ENCODE peak calls at places on chromosomes 2 and 18, in four cellular contexts. One of them, this sample, is unnamed. For H3K27me3, the result is how much of the 10 kb centered on the place peaks cover.

GRCh38 chr2:45874324-45874723 is 222.8 kb downstream of the PRKCE start:
- DNase-seq in left lung: no peak
- DNase-seq in cardiac muscle cell: peak
- DNase-seq in A673: no peak
- DNase-seq in this sample: no peak

GRCh38 chr2:196279496-196279895 is 108.1 kb upstream of the STK17B start:
- DNase-seq in left lung: no peak
- DNase-seq in cardiac muscle cell: no peak
- DNase-seq in A673: no peak
- DNase-seq in this sample: no peak

GRCh38 chr2:151728736-151729415 is 5.4 kb downstream of the NEB start:
- DNase-seq in A673: peak
- DNase-seq in left lung: no peak
- DNase-seq in cardiac muscle cell: no peak
- DNase-seq in this sample: no peak

GRCh38 chr2:32384529-32384928 is 27.7 kb downstream of the BIRC6 start:
- DNase-seq in A673: no peak
- DNase-seq in cardiac muscle cell: peak
- DNase-seq in left lung: no peak
- DNase-seq in this sample: no peak

GRCh38 chr2:44805391-44805790 is 136.1 kb upstream of the SIX3 start:
- DNase-seq in A673: no peak
- DNase-seq in left lung: no peak
- DNase-seq in cardiac muscle cell: no peak
- DNase-seq in this sample: no peak

GRCh38 chr2:223590964-223591363 is 11.2 kb downstream of the SCG2 start:
- DNase-seq in cardiac muscle cell: no peak
- DNase-seq in A673: no peak
- DNase-seq in left lung: no peak
- DNase-seq in this sample: no peak

GRCh38 chr2:12106440-12107080 is 360.1 kb downstream of the LPIN1 start:
- DNase-seq in cardiac muscle cell: peak
- DNase-seq in A673: peak
- DNase-seq in left lung: peak
- DNase-seq in this sample: no peak

GRCh38 chr2:61759718-61760117 is 94.1 kb downstream of the FAM161A start:
- DNase-seq in left lung: no peak
- DNase-seq in A673: no peak
- DNase-seq in cardiac muscle cell: peak
- DNase-seq in this sample: no peak

GRCh38 chr18:58991127-58991798 is 126.6 kb downstream of the ZNF532 start:
- DNase-seq in cardiac muscle cell: peak
- DNase-seq in A673: no peak
- DNase-seq in left lung: no peak
- DNase-seq in this sample: no peak

GRCh38 chr2:12131975-12132374 is 385.5 kb downstream of the LPIN1 start:
- DNase-seq in left lung: no peak
- DNase-seq in cardiac muscle cell: peak
- DNase-seq in A673: no peak
- DNase-seq in this sample: no peak

GRCh38 chr2:169034984-169035544 is 3.9 kb upstream of the ABCB11 start:
- DNase-seq in left lung: no peak
- DNase-seq in A673: no peak
- DNase-seq in cardiac muscle cell: no peak
- DNase-seq in this sample: no peak

GRCh38 chr18:77063256-77063655 is 69.3 kb downstream of the MBP start:
- DNase-seq in cardiac muscle cell: peak
- DNase-seq in A673: no peak
- DNase-seq in left lung: peak
- DNase-seq in this sample: peak

GRCh38 chr2:119252186-119253113 is 28.8 kb downstream of the STEAP3 start:
- DNase-seq in cardiac muscle cell: peak
- DNase-seq in left lung: no peak
- DNase-seq in A673: peak
- DNase-seq in this sample: no peak

GRCh38 chr2:26396734-26397298 is 4.9 kb upstream of the DRC1 start:
- DNase-seq in left lung: no peak
- DNase-seq in cardiac muscle cell: no peak
- DNase-seq in A673: no peak
- DNase-seq in this sample: no peak

GRCh38 chr2:215189393-215189792 is 51.0 kb upstream of the ABCA12 start:
- DNase-seq in cardiac muscle cell: no peak
- DNase-seq in left lung: no peak
- DNase-seq in A673: no peak
- DNase-seq in this sample: no peak

GRCh38 chr2:222055328-222055727 is 243.5 kb downstream of the PAX3 start:
- DNase-seq in A673: no peak
- DNase-seq in left lung: no peak
- DNase-seq in cardiac muscle cell: no peak
- DNase-seq in this sample: no peak

GRCh38 chr2:172285010-172285621 is 142.3 kb upstream of the ITGA6 start:
- DNase-seq in left lung: no peak
- DNase-seq in A673: peak
- DNase-seq in cardiac muscle cell: peak
- DNase-seq in this sample: no peak

GRCh38 chr2:171432969-171433762 is 624 bp downstream of the METTL8 start:
- DNase-seq in left lung: peak
- DNase-seq in A673: peak
- DNase-seq in cardiac muscle cell: peak
- DNase-seq in this sample: peak

GRCh38 chr2:149819356-149819957 is 231.9 kb upstream of the MMADHC start:
- DNase-seq in A673: no peak
- DNase-seq in cardiac muscle cell: no peak
- DNase-seq in left lung: no peak
- DNase-seq in this sample: no peak

GRCh38 chr2:43293744-43294695 is 67.6 kb upstream of the ZFP36L2 start:
- DNase-seq in cardiac muscle cell: peak
- DNase-seq in left lung: no peak
- DNase-seq in A673: peak
- DNase-seq in this sample: peak

GRCh38 chr2:197097578-197098366 is 171.3 kb upstream of the PGAP1 start:
- DNase-seq in left lung: no peak
- DNase-seq in A673: peak
- DNase-seq in cardiac muscle cell: peak
- DNase-seq in this sample: no peak

GRCh38 chr2:239873656-239874635 is 151.2 kb downstream of the NDUFA10 start:
- DNase-seq in A673: no peak
- DNase-seq in cardiac muscle cell: no peak
- DNase-seq in left lung: no peak
- DNase-seq in this sample: no peak

DNA sequence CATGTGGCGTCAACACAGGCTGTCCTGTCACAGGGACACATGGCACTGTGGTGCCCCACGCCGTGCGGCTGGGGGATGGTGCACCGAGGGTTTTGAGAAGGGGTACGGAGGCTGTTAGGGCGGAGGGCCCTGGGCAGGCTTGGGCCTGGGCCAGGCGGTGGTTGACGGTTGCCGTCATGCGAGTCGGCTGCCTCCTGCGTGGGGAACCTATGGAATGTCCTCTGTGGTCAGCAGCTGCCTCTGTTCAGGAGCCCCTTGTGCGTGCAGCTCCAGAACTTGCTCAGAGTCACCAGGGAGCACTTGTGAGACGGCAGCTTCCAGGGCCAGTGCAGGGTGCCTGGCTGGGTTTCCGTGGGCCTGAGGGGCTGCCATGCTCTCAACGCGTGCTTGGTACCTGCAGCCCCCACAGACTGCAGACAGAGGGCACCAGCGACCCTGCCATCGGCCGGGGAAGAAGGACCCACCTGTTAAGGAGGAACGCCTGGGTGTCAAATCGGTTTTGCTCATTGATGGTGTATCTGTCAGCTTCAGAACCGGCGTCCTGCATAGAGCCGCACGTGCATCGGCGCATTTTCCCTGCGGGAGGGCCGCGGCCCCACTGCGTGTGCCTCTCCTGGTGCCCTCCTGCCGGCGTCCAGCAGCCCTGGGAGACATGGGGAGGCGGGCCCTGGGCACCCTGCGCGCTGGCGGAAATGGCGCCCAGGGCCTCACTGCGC is 10.0 kb upstream of the D2HGDH start:
- DNase-seq in A673: peak
- DNase-seq in left lung: no peak
- DNase-seq in cardiac muscle cell: no peak
- DNase-seq in this sample: no peak
- TF ChIP-seq CTCF in A673: peak
- TF ChIP-seq CTCF in left lung: no peak
- TF ChIP-seq CTCF in cardiac muscle cell: peak
- TF ChIP-seq CTCF in this sample: no peak

GRCh38 chr2:190079160-190079559 is 16.6 kb upstream of the MSTN start:
- DNase-seq in A673: no peak
- DNase-seq in cardiac muscle cell: no peak
- DNase-seq in left lung: no peak
- DNase-seq in this sample: no peak
- H3K27me3 ChIP-seq in A673: under half
- H3K27me3 ChIP-seq in cardiac muscle cell: under half
- H3K27me3 ChIP-seq in left lung: under half
- H3K27me3 ChIP-seq in this sample: under half

GRCh38 chr2:15560404-15560987 is 638 bp downstream of the NBAS start:
- DNase-seq in A673: peak
- DNase-seq in left lung: peak
- DNase-seq in cardiac muscle cell: peak
- DNase-seq in this sample: no peak

GRCh38 chr2:15559379-15559778 is 1.8 kb downstream of the NBAS start:
- DNase-seq in A673: no peak
- DNase-seq in left lung: no peak
- DNase-seq in cardiac muscle cell: no peak
- DNase-seq in this sample: no peak

GRCh38 chr2:15561574-15562344 is 625 bp upstream of the NBAS start:
- DNase-seq in A673: peak
- DNase-seq in cardiac muscle cell: peak
- DNase-seq in left lung: no peak
- DNase-seq in this sample: peak

GRCh38 chr2:15560988-15561573 is at the start of gene NBAS:
- DNase-seq in left lung: peak
- DNase-seq in cardiac muscle cell: peak
- DNase-seq in A673: peak
- DNase-seq in this sample: peak

GRCh38 chr2:15559800-15560403 is 1.2 kb downstream of the NBAS start:
- DNase-seq in left lung: no peak
- DNase-seq in cardiac muscle cell: no peak
- DNase-seq in A673: no peak
- DNase-seq in this sample: no peak
- H3K27ac ChIP-seq in left lung: no peak
- H3K27ac ChIP-seq in cardiac muscle cell: no peak
- H3K27ac ChIP-seq in A673: peak
- H3K27ac ChIP-seq in this sample: no peak

DNA sequence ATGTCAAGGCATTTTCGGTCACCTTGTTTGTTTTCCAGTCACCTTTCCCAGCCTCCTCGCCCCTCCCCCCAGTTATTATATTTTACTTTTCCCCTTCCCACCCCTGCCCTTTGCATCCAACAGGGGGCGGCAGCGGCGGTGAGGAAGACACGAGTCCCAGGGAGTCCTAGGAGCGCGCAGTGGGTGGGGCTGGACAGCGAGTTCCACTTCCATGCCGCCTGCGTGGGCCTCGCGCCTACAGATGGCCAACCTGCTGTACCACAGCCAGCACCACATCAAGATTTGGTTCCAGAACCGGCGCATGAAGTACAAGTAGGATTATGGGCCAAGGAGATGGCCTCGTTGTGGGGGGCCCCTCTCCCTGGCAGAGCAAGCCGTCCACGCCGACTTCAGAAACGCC is 37.2 kb upstream of the EVA1A start:
- DNase-seq in left lung: no peak
- DNase-seq in A673: no peak
- DNase-seq in cardiac muscle cell: no peak
- DNase-seq in this sample: no peak
- TF ChIP-seq CTCF in left lung: no peak
- TF ChIP-seq CTCF in A673: no peak
- TF ChIP-seq CTCF in cardiac muscle cell: no peak
- TF ChIP-seq CTCF in this sample: no peak

This sample was measured in CD4-positive, alpha-beta T cell.